ENCODE peak calls at places on chromosomes 5 and 9, in seven cellular contexts. One of them, this sample, is unnamed.

GRCh38 chr9:103399535-103399934 is 404.4 kb downstream of the CYLC2 start:
- DNase-seq in GM13977: no peak
- DNase-seq in nephron progenitor cell: no peak
- DNase-seq in transverse colon: no peak
- DNase-seq in GM23338: no peak
- DNase-seq in CD8-positive, alpha-beta T cell: no peak
- DNase-seq in pancreas: no peak
- DNase-seq in this sample: no peak

GRCh38 chr5:158450761-158451160 is 591.8 kb upstream of the CLINT1 start:
- DNase-seq in GM13977: no peak
- DNase-seq in nephron progenitor cell: no peak
- DNase-seq in transverse colon: no peak
- DNase-seq in GM23338: no peak
- DNase-seq in CD8-positive, alpha-beta T cell: no peak
- DNase-seq in pancreas: no peak
- DNase-seq in this sample: no peak

GRCh38 chr5:93274291-93274690 is 306.7 kb downstream of the NR2F1-AS1 start:
- DNase-seq in GM13977: no peak
- DNase-seq in nephron progenitor cell: no peak
- DNase-seq in transverse colon: no peak
- DNase-seq in GM23338: peak
- DNase-seq in CD8-positive, alpha-beta T cell: no peak
- DNase-seq in pancreas: no peak
- DNase-seq in this sample: no peak

GRCh38 chr9:130518198-130518597 is 61.2 kb upstream of the FUBP3 start:
- DNase-seq in GM13977: no peak
- DNase-seq in nephron progenitor cell: no peak
- DNase-seq in transverse colon: no peak
- DNase-seq in GM23338: no peak
- DNase-seq in CD8-positive, alpha-beta T cell: no peak
- DNase-seq in pancreas: no peak
- DNase-seq in this sample: no peak

GRCh38 chr5:93150311-93151012 is 430.6 kb downstream of the NR2F1-AS1 start:
- DNase-seq in GM13977: no peak
- DNase-seq in nephron progenitor cell: no peak
- DNase-seq in transverse colon: no peak
- DNase-seq in GM23338: peak
- DNase-seq in CD8-positive, alpha-beta T cell: no peak
- DNase-seq in pancreas: no peak
- DNase-seq in this sample: no peak

GRCh38 chr9:133768371-133768858 is 30.3 kb upstream of the SARDH start:
- DNase-seq in GM13977: no peak
- DNase-seq in nephron progenitor cell: no peak
- DNase-seq in transverse colon: no peak
- DNase-seq in GM23338: no peak
- DNase-seq in CD8-positive, alpha-beta T cell: no peak
- DNase-seq in pancreas: peak
- DNase-seq in this sample: no peak

GRCh38 chr5:138353550-138353893 is 1.0 kb downstream of the KDM3B start:
- DNase-seq in GM13977: peak
- DNase-seq in nephron progenitor cell: no peak
- DNase-seq in transverse colon: no peak
- DNase-seq in GM23338: no peak
- DNase-seq in CD8-positive, alpha-beta T cell: no peak
- DNase-seq in pancreas: no peak
- DNase-seq in this sample: no peak

GRCh38 chr5:100889165-100889564 is 13.9 kb downstream of the ST8SIA4 start:
- DNase-seq in GM13977: no peak
- DNase-seq in nephron progenitor cell: no peak
- DNase-seq in transverse colon: no peak
- DNase-seq in GM23338: no peak
- DNase-seq in CD8-positive, alpha-beta T cell: no peak
- DNase-seq in pancreas: no peak
- DNase-seq in this sample: no peak

GRCh38 chr5:59222687-59223511 is 640.0 kb downstream of the RAB3C start:
- DNase-seq in GM13977: no peak
- DNase-seq in nephron progenitor cell: no peak
- DNase-seq in transverse colon: peak
- DNase-seq in GM23338: no peak
- DNase-seq in CD8-positive, alpha-beta T cell: no peak
- DNase-seq in pancreas: no peak
- DNase-seq in this sample: no peak

GRCh38 chr9:133701981-133702797 is 36.0 kb downstream of the SARDH start:
- DNase-seq in GM13977: no peak
- DNase-seq in nephron progenitor cell: peak
- DNase-seq in transverse colon: peak
- DNase-seq in GM23338: no peak
- DNase-seq in CD8-positive, alpha-beta T cell: peak
- DNase-seq in pancreas: peak
- DNase-seq in this sample: no peak

GRCh38 chr9:82457281-82457680 is 468.7 kb downstream of the SPATA31D1 start:
- DNase-seq in GM13977: no peak
- DNase-seq in nephron progenitor cell: no peak
- DNase-seq in transverse colon: no peak
- DNase-seq in GM23338: no peak
- DNase-seq in CD8-positive, alpha-beta T cell: no peak
- DNase-seq in pancreas: no peak
- DNase-seq in this sample: no peak

GRCh38 chr5:78504726-78505431 is 143.7 kb downstream of the LHFPL2 start:
- DNase-seq in GM13977: no peak
- DNase-seq in nephron progenitor cell: no peak
- DNase-seq in transverse colon: peak
- DNase-seq in GM23338: no peak
- DNase-seq in CD8-positive, alpha-beta T cell: no peak
- DNase-seq in pancreas: peak
- DNase-seq in this sample: peak

GRCh38 chr5:114449836-114450515 is 88.1 kb downstream of the KCNN2 start:
- DNase-seq in GM13977: peak
- DNase-seq in nephron progenitor cell: peak
- DNase-seq in transverse colon: peak
- DNase-seq in GM23338: peak
- DNase-seq in CD8-positive, alpha-beta T cell: peak
- DNase-seq in pancreas: peak
- DNase-seq in this sample: peak

GRCh38 chr5:78757269-78758053 is 108.9 kb upstream of the LHFPL2 start:
- DNase-seq in GM13977: no peak
- DNase-seq in nephron progenitor cell: no peak
- DNase-seq in transverse colon: no peak
- DNase-seq in GM23338: no peak
- DNase-seq in CD8-positive, alpha-beta T cell: no peak
- DNase-seq in pancreas: no peak
- DNase-seq in this sample: no peak

GRCh38 chr5:1779021-1779680 is 20.5 kb downstream of the MRPL36 start:
- DNase-seq in GM13977: no peak
- DNase-seq in nephron progenitor cell: no peak
- DNase-seq in transverse colon: no peak
- DNase-seq in GM23338: no peak
- DNase-seq in CD8-positive, alpha-beta T cell: no peak
- DNase-seq in pancreas: no peak
- DNase-seq in this sample: no peak

GRCh38 chr5:1778138-1779020 is 21.3 kb downstream of the MRPL36 start:
- DNase-seq in GM13977: no peak
- DNase-seq in nephron progenitor cell: no peak
- DNase-seq in transverse colon: no peak
- DNase-seq in GM23338: no peak
- DNase-seq in CD8-positive, alpha-beta T cell: no peak
- DNase-seq in pancreas: no peak
- DNase-seq in this sample: no peak

GRCh38 chr5:1781107-1781506 is 18.5 kb downstream of the MRPL36 start:
- DNase-seq in GM13977: no peak
- DNase-seq in nephron progenitor cell: no peak
- DNase-seq in transverse colon: no peak
- DNase-seq in GM23338: no peak
- DNase-seq in CD8-positive, alpha-beta T cell: no peak
- DNase-seq in pancreas: no peak
- DNase-seq in this sample: no peak

GRCh38 chr5:1780621-1780945 is 19.1 kb downstream of the MRPL36 start:
- DNase-seq in GM13977: no peak
- DNase-seq in nephron progenitor cell: no peak
- DNase-seq in transverse colon: no peak
- DNase-seq in GM23338: no peak
- DNase-seq in CD8-positive, alpha-beta T cell: no peak
- DNase-seq in pancreas: no peak
- DNase-seq in this sample: no peak

GRCh38 chr5:1779782-1780620 is 19.6 kb downstream of the MRPL36 start:
- DNase-seq in GM13977: no peak
- DNase-seq in nephron progenitor cell: no peak
- DNase-seq in transverse colon: no peak
- DNase-seq in GM23338: no peak
- DNase-seq in CD8-positive, alpha-beta T cell: no peak
- DNase-seq in pancreas: no peak
- DNase-seq in this sample: no peak
- TF ChIP-seq CTCF in GM13977: no peak
- TF ChIP-seq CTCF in nephron progenitor cell: no peak
- TF ChIP-seq CTCF in transverse colon: no peak
- TF ChIP-seq CTCF in GM23338: peak
- TF ChIP-seq CTCF in CD8-positive, alpha-beta T cell: no peak
- TF ChIP-seq CTCF in pancreas: no peak
- TF ChIP-seq CTCF in this sample: no peak

DNA sequence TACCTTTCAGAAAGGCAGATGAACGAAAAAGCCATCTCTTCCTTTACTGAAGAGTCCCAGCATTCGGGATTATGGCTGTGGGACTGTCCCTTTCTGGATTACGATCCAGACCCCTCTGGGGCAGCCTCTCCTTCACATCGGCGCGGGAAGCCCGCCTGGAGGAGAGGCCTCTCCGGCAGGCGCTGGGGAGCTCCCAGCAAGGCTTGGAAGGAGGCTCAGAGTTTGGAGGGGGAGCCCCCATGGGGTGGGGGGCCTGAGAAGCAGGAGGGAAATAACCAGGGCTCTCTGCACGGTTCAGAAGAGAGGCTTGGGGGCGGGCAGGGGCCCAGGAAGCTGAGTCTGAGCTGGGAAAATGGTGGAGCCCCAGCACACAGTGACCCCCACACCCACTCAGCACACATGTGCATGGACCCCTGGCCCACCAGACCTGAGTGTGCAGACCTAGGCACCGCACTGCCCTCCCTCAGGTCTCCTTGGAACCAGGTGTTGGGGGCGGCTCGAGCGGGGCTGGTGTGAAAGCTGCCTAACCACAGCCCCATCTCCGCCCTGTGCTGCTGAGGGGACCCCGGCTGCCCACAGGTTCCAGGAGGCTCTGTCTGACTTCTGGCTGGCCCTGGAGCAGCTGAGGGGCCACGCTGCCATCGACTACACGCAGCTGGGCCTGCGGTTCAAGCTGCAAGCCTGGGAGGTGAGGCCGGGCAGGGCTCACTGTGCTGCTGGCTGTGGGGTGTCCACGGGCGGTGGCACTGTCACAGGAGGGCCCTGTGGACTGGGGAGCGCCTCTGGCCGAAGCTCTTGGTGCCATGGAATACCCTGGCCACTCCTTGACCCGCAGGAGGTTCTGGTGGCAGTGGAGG is 4.5 kb downstream of the NOXA1 start:
- DNase-seq in GM13977: no peak
- DNase-seq in nephron progenitor cell: no peak
- DNase-seq in transverse colon: no peak
- DNase-seq in GM23338: no peak
- DNase-seq in CD8-positive, alpha-beta T cell: no peak
- DNase-seq in pancreas: peak
- DNase-seq in this sample: no peak
- TF ChIP-seq CTCF in GM13977: no peak
- TF ChIP-seq CTCF in nephron progenitor cell: no peak
- TF ChIP-seq CTCF in transverse colon: no peak
- TF ChIP-seq CTCF in GM23338: no peak
- TF ChIP-seq CTCF in CD8-positive, alpha-beta T cell: no peak
- TF ChIP-seq CTCF in pancreas: no peak
- TF ChIP-seq CTCF in this sample: no peak

GRCh38 chr5:60888359-60889061 is 44.4 kb upstream of the ELOVL7 start:
- DNase-seq in GM13977: no peak
- DNase-seq in nephron progenitor cell: no peak
- DNase-seq in transverse colon: no peak
- DNase-seq in GM23338: no peak
- DNase-seq in CD8-positive, alpha-beta T cell: no peak
- DNase-seq in pancreas: no peak
- DNase-seq in this sample: no peak

GRCh38 chr5:60887096-60887495 is 43.0 kb upstream of the ELOVL7 start:
- DNase-seq in GM13977: no peak
- DNase-seq in nephron progenitor cell: no peak
- DNase-seq in transverse colon: no peak
- DNase-seq in GM23338: no peak
- DNase-seq in CD8-positive, alpha-beta T cell: no peak
- DNase-seq in pancreas: no peak
- DNase-seq in this sample: no peak

GRCh38 chr5:60883229-60883628 is 39.2 kb upstream of the ELOVL7 start:
- DNase-seq in GM13977: peak
- DNase-seq in nephron progenitor cell: no peak
- DNase-seq in transverse colon: no peak
- DNase-seq in GM23338: peak
- DNase-seq in CD8-positive, alpha-beta T cell: no peak
- DNase-seq in pancreas: no peak
- DNase-seq in this sample: no peak

GRCh38 chr5:60891667-60892066 is 47.6 kb upstream of the ELOVL7 start:
- DNase-seq in GM13977: no peak
- DNase-seq in nephron progenitor cell: no peak
- DNase-seq in transverse colon: no peak
- DNase-seq in GM23338: peak
- DNase-seq in CD8-positive, alpha-beta T cell: no peak
- DNase-seq in pancreas: no peak
- DNase-seq in this sample: no peak

GRCh38 chr5:60886158-60886557 is 42.1 kb upstream of the ELOVL7 start:
- DNase-seq in GM13977: no peak
- DNase-seq in nephron progenitor cell: no peak
- DNase-seq in transverse colon: no peak
- DNase-seq in GM23338: no peak
- DNase-seq in CD8-positive, alpha-beta T cell: no peak
- DNase-seq in pancreas: no peak
- DNase-seq in this sample: no peak
- TF ChIP-seq CTCF in GM13977: no peak
- TF ChIP-seq CTCF in nephron progenitor cell: no peak
- TF ChIP-seq CTCF in transverse colon: no peak
- TF ChIP-seq CTCF in GM23338: no peak
- TF ChIP-seq CTCF in CD8-positive, alpha-beta T cell: no peak
- TF ChIP-seq CTCF in pancreas: no peak
- TF ChIP-seq CTCF in this sample: no peak

GRCh38 chr5:177301503-177302165 is 1.9 kb downstream of the RAB24 start:
- DNase-seq in GM13977: peak
- DNase-seq in nephron progenitor cell: no peak
- DNase-seq in transverse colon: peak
- DNase-seq in GM23338: no peak
- DNase-seq in CD8-positive, alpha-beta T cell: no peak
- DNase-seq in pancreas: peak
- DNase-seq in this sample: peak

GRCh38 chr5:177303925-177304391 is 359 bp downstream of the PRELID1 start:
- DNase-seq in GM13977: no peak
- DNase-seq in nephron progenitor cell: no peak
- DNase-seq in transverse colon: no peak
- DNase-seq in GM23338: no peak
- DNase-seq in CD8-positive, alpha-beta T cell: no peak
- DNase-seq in pancreas: no peak
- DNase-seq in this sample: no peak

GRCh38 chr5:177304392-177305119 is 957 bp downstream of the PRELID1 start:
- DNase-seq in GM13977: no peak
- DNase-seq in nephron progenitor cell: peak
- DNase-seq in transverse colon: peak
- DNase-seq in GM23338: no peak
- DNase-seq in CD8-positive, alpha-beta T cell: no peak
- DNase-seq in pancreas: no peak
- DNase-seq in this sample: no peak

GRCh38 chr5:177302354-177303110 is 987 bp downstream of the RAB24 start:
- DNase-seq in GM13977: no peak
- DNase-seq in nephron progenitor cell: no peak
- DNase-seq in transverse colon: no peak
- DNase-seq in GM23338: peak
- DNase-seq in CD8-positive, alpha-beta T cell: no peak
- DNase-seq in pancreas: peak
- DNase-seq in this sample: no peak

GRCh38 chr5:177303121-177303924 is at the start of the genes PRELID1 and RAB24:
- DNase-seq in GM13977: peak
- DNase-seq in nephron progenitor cell: peak
- DNase-seq in transverse colon: peak
- DNase-seq in GM23338: peak
- DNase-seq in CD8-positive, alpha-beta T cell: peak
- DNase-seq in pancreas: peak
- DNase-seq in this sample: peak
- TF ChIP-seq CTCF in GM13977: peak
- TF ChIP-seq CTCF in nephron progenitor cell: no peak
- TF ChIP-seq CTCF in transverse colon: peak
- TF ChIP-seq CTCF in GM23338: peak
- TF ChIP-seq CTCF in CD8-positive, alpha-beta T cell: no peak
- TF ChIP-seq CTCF in pancreas: no peak
- TF ChIP-seq CTCF in this sample: peak